ENCODE peak calls at places on chromosomes 7 and 10, in four cellular contexts. I is stomach, Y is heart left ventricle, R is IMR-90. Q is an unnamed sample. For H3K9me3 and H3K4me1, the result is how much of the 10 kb centered on the place peaks cover.

GRCh38 chr7:112951070-112951469 is 135.6 kb downstream of the GPR85 start:
- DNase-seq in I (no peak), R (no peak), Y (no peak), Q (no peak)

GRCh38 chr10:9024210-9024609 is 969.7 kb downstream of the GATA3 start:
- DNase-seq in R (no peak), Y (no peak), I (no peak), Q (no peak)

GRCh38 chr10:79068203-79068561 is 584 bp upstream of the ZMIZ1 start:
- DNase-seq in I (no peak), Y (no peak), R (no peak), Q (peak)

GRCh38 chr7:2843711-2844152 is 376 bp downstream of the GNA12 start:
- DNase-seq in I (no peak), Y (peak), R (peak), Q (peak)

GRCh38 chr10:123556736-123557135 is 109.4 kb upstream of the GPR26 start:
- DNase-seq in Y (no peak), R (no peak), I (no peak), Q (no peak)

GRCh38 chr10:113273877-113274829 is 278.7 kb upstream of the HABP2 start:
- DNase-seq in Y (peak), I (no peak), R (no peak), Q (no peak)

GRCh38 chr7:151058766-151059361 is 525 bp upstream of the SLC4A2 start:
- DNase-seq in I (no peak), R (no peak), Y (no peak), Q (no peak)

GRCh38 chr10:86944907-86945306 is 12.5 kb downstream of the MMRN2 start:
- DNase-seq in Y (no peak), I (no peak), R (no peak), Q (no peak)

GRCh38 chr7:25815711-25816110 is 336.3 kb upstream of the NFE2L3 start:
- DNase-seq in I (no peak), R (no peak), Y (no peak), Q (no peak)

GRCh38 chr7:6500691-6501090 is 50.6 kb downstream of the GRID2IP start:
- DNase-seq in I (no peak), Y (no peak), R (no peak), Q (no peak)

GRCh38 chr10:86400705-86401587 is 34.4 kb upstream of the GRID1 start:
- DNase-seq in I (peak), Y (peak), R (no peak), Q (peak)

GRCh38 chr7:81869670-81870069 is 99.8 kb upstream of the HGF start:
- DNase-seq in Y (no peak), I (no peak), R (no peak), Q (no peak)

GRCh38 chr7:137820156-137820555 is 26.6 kb downstream of the DGKI start:
- DNase-seq in R (no peak), Y (no peak), I (no peak), Q (no peak)

GRCh38 chr10:14146005-14146404 is 184.7 kb downstream of the FRMD4A start:
- DNase-seq in R (peak), Y (no peak), I (no peak), Q (no peak)

GRCh38 chr7:41745451-41745850 is 42.6 kb upstream of the INHBA start:
- DNase-seq in R (peak), Y (no peak), I (no peak), Q (no peak)

GRCh38 chr7:4069268-4070095 is 612.6 kb upstream of the FOXK1 start:
- DNase-seq in R (no peak), Y (no peak), I (no peak), Q (no peak)

GRCh38 chr10:73812662-73813061 is 1.3 kb upstream of the NDST2 start:
- DNase-seq in R (no peak), Y (no peak), I (no peak), Q (no peak)

GRCh38 chr7:112116894-112117293 is 89.3 kb downstream of the DOCK4 start:
- DNase-seq in R (no peak), I (no peak), Y (no peak), Q (no peak)

GRCh38 chr10:51242393-51242792 is 168.1 kb downstream of the PRKG1 start:
- DNase-seq in R (no peak), I (no peak), Y (no peak), Q (no peak)

GRCh38 chr10:61971016-61971350 is 69.5 kb downstream of the ARID5B start:
- DNase-seq in I (no peak), Y (no peak), R (peak), Q (no peak)

GRCh38 chr7:14598978-14599377 is 303.6 kb downstream of the DGKB start:
- DNase-seq in I (no peak), R (peak), Y (no peak), Q (no peak)
- H3K9me3 ChIP-seq in I (under half), R (under half), Y (under half), Q (under half)

GRCh38 chr10:72310241-72310633 is 36.5 kb downstream of the DDIT4 start:
- DNase-seq in Y (peak), R (no peak), I (no peak), Q (no peak)
- H3K4me1 ChIP-seq in Y (half or more), R (under half), I (under half), Q (under half)

GRCh38 chr10:114404171-114405010 is at the start of gene AFAP1L2:
- DNase-seq in R (no peak), Y (peak), I (peak), Q (peak)
- TF ChIP-seq POLR2A in R (no peak), Y (peak), I (no peak), Q (peak)

GRCh38 chr7:56474271-56474670 is 358.1 kb upstream of the NUPR2 start:
- DNase-seq in I (no peak), Y (no peak), R (no peak), Q (no peak)

GRCh38 chr7:56483153-56483552 is 366.9 kb upstream of the NUPR2 start:
- DNase-seq in I (no peak), Y (no peak), R (no peak), Q (no peak)

GRCh38 chr7:56479136-56479535 is 362.9 kb upstream of the NUPR2 start:
- DNase-seq in I (no peak), R (no peak), Y (no peak), Q (no peak)

GRCh38 chr7:56483861-56484550 is 367.8 kb upstream of the NUPR2 start:
- DNase-seq in I (no peak), Y (no peak), R (no peak), Q (no peak)

DNA sequence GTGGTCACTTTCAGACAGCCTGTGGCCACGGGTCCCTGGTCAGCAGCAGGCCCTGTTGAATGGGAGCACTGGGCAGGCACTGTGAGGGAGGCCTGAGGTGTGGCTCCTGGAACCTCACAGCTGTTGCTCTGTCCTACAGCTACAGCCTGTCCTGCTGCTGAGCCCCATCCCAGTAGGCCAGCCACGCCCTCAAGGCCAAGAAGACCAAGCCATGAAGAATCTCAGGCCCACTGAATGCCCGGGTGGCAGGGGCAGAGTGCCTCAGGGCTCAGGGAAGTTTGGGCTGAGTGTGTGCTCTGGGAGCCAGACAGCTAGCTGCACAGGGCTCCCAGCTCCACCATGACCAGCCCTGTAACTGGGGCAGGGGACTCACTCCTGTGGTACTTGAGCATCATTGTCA is 363.5 kb upstream of the NUPR2 start:
- DNase-seq in R (no peak), Y (no peak), I (no peak), Q (no peak)
- H3K9me3 ChIP-seq in R (half or more), Y (under half), I (half or more), Q (under half)

GRCh38 chr7:26858735-26859134 is 5.7 kb downstream of the SKAP2 start:
- DNase-seq in I (no peak), R (no peak), Y (no peak), Q (no peak)
- H3K4me1 ChIP-seq in I (under half), R (under half), Y (under half), Q (under half)

DNA sequence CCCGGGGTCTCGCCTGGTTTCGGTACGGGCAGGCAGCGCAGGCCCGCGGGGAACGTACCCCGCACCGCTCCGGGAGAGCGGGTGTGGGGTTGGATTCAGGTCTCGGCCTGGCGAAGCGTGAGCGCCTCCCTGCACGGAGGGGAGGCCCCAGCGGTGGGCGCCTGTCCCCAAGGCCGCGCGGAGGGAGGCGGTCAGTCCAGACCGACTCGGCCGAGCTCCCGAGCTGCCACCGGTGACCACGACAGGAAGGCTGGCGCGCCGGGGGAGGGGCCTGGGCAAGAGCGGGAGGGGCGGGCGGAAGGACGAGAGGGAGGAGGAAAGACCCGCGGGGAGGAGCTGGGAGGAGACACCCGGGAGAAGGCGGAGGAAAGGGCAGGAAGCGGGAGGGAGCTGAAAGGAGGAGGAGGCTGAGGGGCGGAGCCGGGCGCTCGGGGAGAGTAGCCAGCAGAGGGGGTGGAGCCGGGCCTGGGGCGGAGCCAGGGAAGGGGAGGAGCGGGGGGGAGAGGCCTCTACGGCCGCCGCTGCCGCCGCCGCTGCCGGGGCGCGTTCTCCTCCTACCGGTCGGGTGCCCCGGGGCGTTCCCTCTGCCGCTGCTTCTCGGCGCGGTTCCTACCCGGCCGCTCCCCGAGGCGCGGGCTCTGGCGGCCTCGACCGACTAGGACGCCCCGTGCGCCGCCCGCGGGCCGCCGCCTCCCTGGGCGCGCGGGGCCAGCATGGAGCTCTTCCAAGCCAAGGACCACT is at the start of gene INPP5F:
- DNase-seq in R (peak), Y (peak), I (peak), Q (peak)
- TF ChIP-seq POLR2A in R (peak), Y (peak), I (no peak), Q (peak)

DNA sequence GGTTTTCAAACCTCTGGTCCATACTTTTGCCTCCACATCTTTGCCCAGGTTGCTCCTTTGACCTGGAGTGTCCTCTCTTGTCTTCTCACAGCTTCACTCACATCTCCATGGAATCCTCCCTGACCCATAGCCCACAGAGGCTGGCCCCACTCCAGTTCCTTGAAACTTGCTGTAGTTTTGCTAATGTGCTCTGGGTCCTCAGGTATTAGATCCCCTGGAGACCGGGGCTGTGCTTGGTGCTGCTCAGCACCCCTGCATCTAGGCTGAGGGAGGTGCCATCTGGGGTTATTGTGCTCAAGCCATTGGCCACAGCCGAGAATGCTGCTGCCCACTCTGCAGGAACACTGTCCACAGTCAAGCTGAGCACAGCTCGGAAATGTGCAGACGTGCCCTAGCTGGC is 16.5 kb downstream of the KNDC1 start:
- DNase-seq in I (no peak), R (no peak), Y (no peak), Q (peak)
- H3K9me3 ChIP-seq in I (under half), R (under half), Y (under half), Q (under half)

GRCh38 chr10:125082881-125083575 is 77.3 kb downstream of the CTBP2 start:
- DNase-seq in R (no peak), I (no peak), Y (no peak), Q (no peak)
- H3K4me1 ChIP-seq in R (under half), I (half or more), Y (half or more), Q (under half)